ENCODE peak calls at places on chromosomes 1 and 21, in seven cellular contexts. P is CD4-positive, CD25-positive, alpha-beta regulatory T cell; Z is CD4-positive, alpha-beta memory T cell; Y is adrenal gland; I is heart left ventricle; O is A549; S is T-helper 17 cell. Q is an unnamed sample.

GRCh38 chr1:43004587-43005459 is 46.2 kb upstream of the SLC2A1 start:
- DNase-seq in P (no peak), Z (no peak), Y (no peak), I (no peak), O (no peak), S (no peak), Q (no peak)

GRCh38 chr1:41742219-41742618 is 176.5 kb downstream of the HIVEP3 start:
- DNase-seq in P (no peak), Z (no peak), Y (no peak), I (no peak), O (no peak), S (no peak), Q (peak; percentile 42)

GRCh38 chr1:184792450-184792969 is 37.9 kb upstream of the EDEM3 start:
- DNase-seq in P (no peak), Z (no peak), Y (peak; percentile 88), I (peak; percentile 72), O (peak; percentile 91), S (no peak), Q (peak; percentile 84)

GRCh38 chr1:1969953-1970716 is 33.5 kb downstream of the CFAP74 start:
- DNase-seq in P (no peak), Z (no peak), Y (no peak), I (no peak), O (no peak), S (no peak), Q (no peak)

GRCh38 chr1:198467342-198467741 is 73.1 kb downstream of the ATP6V1G3 start:
- DNase-seq in P (no peak), Z (no peak), Y (no peak), I (no peak), O (no peak), S (no peak), Q (no peak)

GRCh38 chr1:19597463-19598309 is 46.4 kb upstream of the NBL1 start:
- DNase-seq in P (peak; percentile 59), Z (peak; percentile 83), Y (peak; percentile 68), I (no peak), O (peak; percentile 30), S (no peak), Q (peak; percentile 63)

GRCh38 chr1:15430787-15431570 is 7.3 kb upstream of the CTRC start:
- DNase-seq in P (peak; percentile 56), Z (peak; percentile 62), Y (peak; percentile 90), I (peak; percentile 82), O (peak; percentile 60), S (peak; percentile 63), Q (peak; percentile 75)

GRCh38 chr1:23607944-23608343 is 48.6 kb upstream of the ID3 start:
- DNase-seq in P (no peak), Z (no peak), Y (no peak), I (no peak), O (no peak), S (no peak), Q (no peak)

GRCh38 chr21:41726058-41726558 is 40.7 kb downstream of the RIPK4 start:
- DNase-seq in P (no peak), Z (no peak), Y (no peak), I (peak; percentile 68), O (no peak), S (no peak), Q (no peak)

GRCh38 chr1:33517596-33518250 is 45.3 kb downstream of the ZSCAN20 start:
- DNase-seq in P (no peak), Z (no peak), Y (no peak), I (no peak), O (no peak), S (no peak), Q (peak; percentile 15)

GRCh38 chr1:223714849-223715709 is 2.7 kb downstream of the CAPN2 start:
- DNase-seq in P (no peak), Z (no peak), Y (peak; percentile 82), I (no peak), O (peak; percentile 64), S (no peak), Q (peak; percentile 91)

GRCh38 chr21:42228709-42229220 is 9.8 kb downstream of the ABCG1 start:
- DNase-seq in P (no peak), Z (no peak), Y (peak; percentile 56), I (no peak), O (no peak), S (no peak), Q (no peak)

GRCh38 chr1:231200417-231201031 is 38.7 kb downstream of the TRIM67 start:
- DNase-seq in P (no peak), Z (no peak), Y (peak; percentile 87), I (no peak), O (no peak), S (no peak), Q (peak; percentile 64)

GRCh38 chr21:39610705-39611104 is 2.0 kb upstream of the B3GALT5 start:
- DNase-seq in P (no peak), Z (no peak), Y (no peak), I (no peak), O (peak; percentile 2), S (no peak), Q (no peak)

GRCh38 chr1:233885196-233886028 is 19.1 kb upstream of the SLC35F3 start:
- DNase-seq in P (no peak), Z (no peak), Y (no peak), I (no peak), O (peak; percentile 20), S (no peak), Q (no peak)

GRCh38 chr1:99264201-99265021 is at the start of gene PLPPR4:
- DNase-seq in P (no peak), Z (no peak), Y (peak; percentile 63), I (peak; percentile 75), O (peak; percentile 2), S (no peak), Q (peak; percentile 77)

GRCh38 chr1:183480971-183481431 is 8.7 kb downstream of the SMG7 start:
- DNase-seq in P (no peak), Z (no peak), Y (no peak), I (no peak), O (no peak), S (no peak), Q (peak; percentile 14)

GRCh38 chr1:204791453-204792366 is 79.0 kb upstream of the NFASC start:
- DNase-seq in P (peak; percentile 53), Z (peak; percentile 67), Y (peak; percentile 90), I (peak; percentile 79), O (peak; percentile 79), S (peak; percentile 53), Q (peak; percentile 57)

GRCh38 chr1:157878059-157878458 is 36.5 kb upstream of the CD5L start:
- DNase-seq in P (no peak), Z (no peak), Y (no peak), I (no peak), O (peak; percentile 68), S (no peak), Q (peak; percentile 24)

GRCh38 chr1:243964915-243965314 is 86.2 kb upstream of the ZBTB18 start:
- DNase-seq in P (no peak), Z (no peak), Y (no peak), I (no peak), O (no peak), S (no peak), Q (peak; percentile 28)

GRCh38 chr1:15246960-15247614 is at the start of gene FHAD1:
- DNase-seq in P (peak; percentile 6), Z (peak; percentile 4), Y (peak; percentile 86), I (peak; percentile 68), O (peak; percentile 78), S (no peak), Q (peak; percentile 31)

GRCh38 chr21:41136286-41136685 is 31.7 kb upstream of the BACE2 start:
- DNase-seq in P (no peak), Z (no peak), Y (no peak), I (no peak), O (no peak), S (no peak), Q (no peak)

DNA sequence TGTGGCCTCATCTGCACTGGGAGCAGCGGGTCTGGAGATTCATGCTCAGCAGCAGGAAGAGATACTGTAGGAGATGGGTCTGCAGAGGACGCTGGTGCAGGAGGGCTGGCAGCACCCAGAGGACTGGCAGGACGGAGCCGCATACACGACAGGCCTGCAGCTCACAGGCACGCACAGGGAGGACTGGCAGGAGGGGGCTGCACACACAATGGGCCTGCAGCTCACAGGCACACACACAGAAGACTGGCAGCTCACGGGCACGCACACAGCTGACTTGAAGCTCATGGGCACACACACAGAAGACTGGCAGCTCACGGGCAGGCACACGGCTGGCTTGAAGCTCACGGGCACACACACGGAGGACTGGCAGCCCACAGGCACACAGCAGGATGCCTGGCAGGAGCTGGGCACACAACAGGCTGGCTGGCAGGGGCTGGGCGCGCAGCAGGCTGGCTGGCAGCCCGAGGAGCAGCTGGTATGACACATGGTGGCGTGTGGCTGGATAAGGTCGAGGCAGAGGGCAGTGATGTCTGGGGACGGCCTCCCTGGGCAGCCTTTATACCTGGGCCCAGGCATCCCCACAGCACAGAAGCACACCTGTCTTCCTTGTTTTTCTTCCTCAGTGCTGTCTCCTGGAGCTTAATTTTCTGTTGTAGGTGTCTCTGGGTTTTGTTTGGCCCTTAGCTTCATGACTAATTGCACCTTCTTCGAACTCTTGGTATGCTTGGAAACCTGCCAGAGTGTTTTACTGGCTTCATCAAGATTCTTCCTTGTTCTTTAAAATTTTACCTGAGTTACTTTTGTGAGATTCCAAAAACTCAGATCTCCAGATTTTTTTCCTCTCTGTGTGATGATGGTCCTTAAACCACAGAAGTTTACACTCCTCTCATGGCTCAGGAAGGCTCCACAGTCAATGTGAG is at the start of gene KRTAP12-2:
- DNase-seq in P (no peak), Z (no peak), Y (no peak), I (peak; percentile 59), O (no peak), S (no peak), Q (no peak)
- H3K9me3 ChIP-seq in P (peaks cover 3% of the 10 kb centered on the region), Z (no peaks in the 10 kb centered on the region), Y (no peaks in the 10 kb centered on the region), I (no peaks in the 10 kb centered on the region), O (peaks cover 12% of the 10 kb centered on the region), S (no peaks in the 10 kb centered on the region), Q (peaks cover 25% of the 10 kb centered on the region)

GRCh38 chr1:4020411-4020810 is 120.3 kb upstream of the C1orf174 start:
- DNase-seq in P (no peak), Z (no peak), Y (no peak), I (no peak), O (no peak), S (no peak), Q (no peak)
- H3K9me3 ChIP-seq in P (no peaks in the 10 kb centered on the region), Z (no peaks in the 10 kb centered on the region), Y (no peaks in the 10 kb centered on the region), I (no peaks in the 10 kb centered on the region), O (no peaks in the 10 kb centered on the region), S (no peaks in the 10 kb centered on the region), Q (no peaks in the 10 kb centered on the region)

GRCh38 chr21:28324690-28325089 is 668.0 kb downstream of the LTN1 start:
- DNase-seq in P (no peak), Z (no peak), Y (no peak), I (no peak), O (no peak), S (no peak), Q (no peak)

DNA sequence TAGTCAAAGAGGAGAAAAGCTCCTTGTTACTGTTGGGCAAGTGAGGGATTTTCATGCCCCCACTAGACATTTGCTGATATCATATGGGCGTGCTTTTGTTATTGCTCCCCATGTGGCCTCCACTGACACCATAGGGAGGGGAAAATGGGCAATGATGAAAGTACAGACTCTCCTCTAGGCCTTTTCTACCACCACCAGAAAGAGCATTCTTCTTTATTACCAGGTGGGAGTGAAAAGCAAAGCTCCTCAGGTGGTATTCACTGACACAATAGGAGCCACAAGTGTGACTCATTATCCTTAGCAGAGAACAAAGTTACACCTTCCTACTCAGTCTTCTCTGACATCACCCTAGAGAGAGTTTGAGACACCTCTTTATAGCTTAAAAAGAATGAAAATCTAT is 667.1 kb downstream of the LTN1 start:
- DNase-seq in P (no peak), Z (no peak), Y (no peak), I (no peak), O (no peak), S (no peak), Q (no peak)
- H3K9me3 ChIP-seq in P (no peaks in the 10 kb centered on the region), Z (no peaks in the 10 kb centered on the region), Y (no peaks in the 10 kb centered on the region), I (peaks cover 6% of the 10 kb centered on the region), O (no peaks in the 10 kb centered on the region), S (no peaks in the 10 kb centered on the region), Q (no peaks in the 10 kb centered on the region)

GRCh38 chr21:22691643-22692042 is 1693.4 kb downstream of the NCAM2 start:
- DNase-seq in P (no peak), Z (no peak), Y (no peak), I (no peak), O (no peak), S (no peak), Q (no peak)
- H3K9me3 ChIP-seq in P (peaks cover 9% of the 10 kb centered on the region), Z (no peaks in the 10 kb centered on the region), Y (no peaks in the 10 kb centered on the region), I (no peaks in the 10 kb centered on the region), O (no peaks in the 10 kb centered on the region), S (no peaks in the 10 kb centered on the region), Q (peaks cover 14% of the 10 kb centered on the region)

Q was measured in adipocyte.